ENCODE peak calls at places on chromosomes 16 and 17, in four cellular contexts. Z, I, V and K are unnamed samples. For H3K27me3, the result is how much of the 10 kb centered on the place peaks cover.

GRCh38 chr16:12214509-12214908 is 238.0 kb downstream of the SNX29 start:
- DNase-seq in I (no peak), Z (no peak), V (no peak), K (no peak)

GRCh38 chr16:9115277-9115676 is 23.8 kb downstream of the HAPSTR1 start:
- DNase-seq in I (no peak), Z (no peak), V (no peak), K (no peak)

GRCh38 chr16:53043986-53044571 is 8.6 kb downstream of the CHD9NB start:
- DNase-seq in I (no peak), Z (no peak), V (no peak), K (no peak)

GRCh38 chr16:88884569-88885271 is 18.3 kb upstream of the PABPN1L start:
- DNase-seq in V (no peak), I (no peak), Z (no peak), K (no peak)

GRCh38 chr16:73163238-73163795 is 115.4 kb upstream of the ZFHX3 start:
- DNase-seq in Z (no peak), V (no peak), I (peak), K (no peak)

GRCh38 chr17:2547176-2547575 is 35.5 kb upstream of the METTL16 start:
- DNase-seq in V (no peak), I (peak), Z (no peak), K (no peak)

GRCh38 chr17:50177983-50178834 is 12.4 kb downstream of the SGCA start:
- DNase-seq in V (peak), I (peak), Z (no peak), K (peak)

GRCh38 chr17:42544874-42545283 is 7.8 kb upstream of the HSD17B1 start:
- DNase-seq in Z (no peak), V (no peak), I (no peak), K (no peak)

GRCh38 chr16:10009691-10010090 is 172.5 kb downstream of the GRIN2A start:
- DNase-seq in Z (no peak), I (no peak), V (no peak), K (no peak)

GRCh38 chr17:77794846-77795245 is 163.7 kb upstream of the TNRC6C start:
- DNase-seq in I (no peak), V (no peak), Z (no peak), K (no peak)

DNA sequence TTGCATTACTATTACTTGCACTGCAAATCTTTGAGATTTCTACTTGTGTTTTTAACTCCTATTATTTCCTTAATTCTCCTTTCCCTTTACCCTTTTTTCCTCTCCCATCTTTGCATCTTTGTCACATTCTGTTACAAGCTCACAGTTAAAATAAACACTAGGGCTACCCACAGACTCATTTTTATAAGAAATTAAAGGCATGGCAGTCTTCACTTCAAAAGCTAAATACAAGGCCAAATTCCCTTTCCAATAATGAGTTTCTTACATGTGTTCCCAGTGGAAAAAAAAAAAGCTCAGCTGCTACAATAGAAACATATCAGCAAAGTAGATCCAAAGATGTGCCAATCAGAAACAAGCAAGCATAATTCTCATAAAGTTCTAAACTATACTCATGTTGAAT is 3.7 kb upstream of the BRIP1 start:
- DNase-seq in I (no peak), V (no peak), Z (no peak), K (no peak)
- H3K27me3 ChIP-seq in I (under half), V (under half), Z (under half), K (under half)

DNA sequence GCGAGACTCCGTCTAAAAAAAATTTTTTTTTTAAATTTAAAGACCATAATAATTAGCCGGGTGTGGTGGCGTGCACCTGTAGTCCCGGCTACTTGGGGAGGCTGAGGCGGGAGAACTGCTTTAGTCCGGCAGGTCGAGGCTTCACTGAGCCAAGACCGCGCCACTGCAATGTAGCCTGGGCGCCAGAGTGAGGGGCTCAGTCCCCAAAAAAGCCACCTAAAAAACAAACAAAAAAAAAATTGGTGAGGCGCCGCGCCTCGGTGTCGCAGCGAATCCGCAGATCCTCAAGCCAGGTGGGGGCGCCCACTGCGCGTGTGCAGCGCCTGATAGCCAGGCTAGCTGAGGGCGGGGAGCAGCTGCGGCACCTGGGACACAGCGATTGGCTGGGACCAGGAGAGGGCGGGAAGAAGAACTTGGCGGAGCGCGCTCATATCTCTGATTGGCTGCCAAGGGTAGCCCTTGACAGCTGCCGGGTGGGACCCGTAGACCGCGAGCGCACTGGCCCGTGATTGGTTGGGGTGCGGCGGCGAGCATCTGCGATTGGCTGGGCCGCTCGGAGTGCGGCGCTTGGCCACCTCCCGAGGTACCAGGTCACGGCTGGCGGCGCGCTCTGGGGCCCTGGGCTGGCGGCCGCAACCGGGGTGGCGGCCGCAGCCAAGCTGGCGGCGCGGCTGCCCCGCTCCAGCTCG is 9.0 kb upstream of the CLDN9 start:
- DNase-seq in V (peak), Z (peak), I (peak), K (peak)
- H3K27me3 ChIP-seq in V (under half), Z (under half), I (under half), K (under half)

DNA sequence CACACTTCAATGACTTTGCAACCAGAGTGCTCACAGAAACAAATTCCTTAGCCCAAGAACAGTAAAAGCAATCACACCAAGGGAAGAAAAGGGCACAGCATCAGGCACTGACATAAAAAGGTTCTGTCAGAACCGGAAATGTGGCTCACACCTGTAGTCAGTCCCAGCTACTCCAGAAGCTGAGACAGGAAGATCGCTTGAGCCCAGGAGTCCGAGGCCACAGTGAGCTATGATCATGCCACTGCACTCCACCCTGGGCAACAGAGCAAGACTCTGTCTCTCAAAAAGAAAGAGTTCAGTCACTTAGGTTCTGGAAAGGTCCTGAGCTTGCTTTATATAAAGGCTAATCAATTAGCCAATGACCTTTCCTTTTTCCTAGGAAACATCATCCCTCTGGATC is 22.7 kb downstream of the YWHAE start:
- DNase-seq in Z (no peak), I (no peak), V (no peak), K (no peak)
- H3K27me3 ChIP-seq in Z (under half), I (under half), V (under half), K (under half)

DNA sequence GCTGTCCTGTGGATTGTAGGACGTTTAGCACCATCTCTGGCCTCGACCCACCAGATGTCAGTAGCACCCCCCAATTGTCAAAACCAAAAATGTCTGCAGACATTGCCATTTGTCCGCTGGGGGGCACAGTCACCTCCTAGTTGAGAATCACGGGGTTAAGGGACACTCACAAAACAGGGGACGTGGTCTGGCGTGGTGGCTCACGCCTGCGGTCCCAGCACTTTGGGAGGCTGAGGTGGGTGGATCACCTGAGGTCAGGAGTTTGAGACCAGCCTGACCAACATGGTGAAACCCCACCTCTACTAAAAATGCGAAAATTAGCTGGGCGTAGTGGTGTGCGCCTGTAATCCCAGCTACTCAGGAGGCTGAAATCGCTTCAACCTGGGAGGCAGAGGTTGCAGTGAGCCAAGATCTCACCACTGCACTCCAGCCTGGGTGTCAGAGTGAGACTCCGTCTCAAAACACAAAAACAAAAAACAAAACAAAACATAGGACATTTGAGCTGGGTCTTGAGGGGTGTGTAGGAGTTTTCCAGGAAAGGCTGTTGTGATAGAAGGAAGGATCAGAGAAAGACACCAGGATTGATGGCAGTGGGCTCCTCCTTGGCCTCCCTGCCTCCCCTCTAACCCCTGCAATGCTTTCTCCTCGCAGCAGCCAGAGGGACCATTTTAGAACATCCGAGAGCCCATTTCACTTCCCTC is 171.8 kb upstream of the GSE1 start:
- DNase-seq in I (no peak), V (no peak), Z (no peak), K (no peak)
- H3K27me3 ChIP-seq in I (under half), V (under half), Z (under half), K (under half)

DNA sequence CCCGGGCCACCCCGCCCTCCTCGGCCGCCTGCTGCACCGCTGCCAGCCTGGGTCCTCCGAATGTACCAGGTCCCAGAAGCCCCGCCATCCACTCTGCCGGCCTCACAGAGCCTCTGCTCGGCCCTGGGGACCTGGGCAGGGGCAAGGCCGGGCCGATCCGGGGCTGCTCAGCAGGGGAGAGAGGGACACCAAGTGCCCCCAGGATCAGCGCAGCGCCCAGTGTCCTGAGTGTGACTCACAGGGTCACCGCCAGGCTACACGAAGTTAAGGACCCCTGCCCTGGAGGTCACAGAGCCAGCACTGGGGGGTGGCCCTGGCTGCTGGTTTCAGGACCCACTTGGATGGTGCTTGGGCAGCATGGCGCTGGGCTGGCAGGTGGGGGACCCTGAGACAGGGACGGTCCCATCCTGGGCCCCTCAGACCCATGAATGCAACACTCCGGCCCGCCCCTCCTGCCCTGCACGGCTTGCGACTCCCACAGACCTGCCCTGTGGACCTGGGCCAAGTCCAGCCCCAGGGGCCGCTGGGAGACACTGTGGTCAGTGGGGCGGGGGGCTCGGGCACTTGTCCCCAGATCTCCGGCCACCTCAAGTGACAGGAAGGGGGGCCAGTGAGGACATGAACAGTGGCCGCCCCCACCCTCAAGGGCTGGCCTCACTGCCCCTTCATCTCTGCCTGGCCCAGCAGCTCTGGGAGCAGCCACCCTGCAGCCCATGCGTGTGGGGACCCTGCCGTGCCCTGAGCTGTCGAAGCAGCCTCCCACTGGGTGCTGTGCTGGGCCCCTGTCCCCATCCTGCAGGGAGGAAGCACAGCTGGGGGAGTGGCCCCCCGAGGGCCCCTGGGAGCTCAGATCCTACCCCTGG is 23.2 kb upstream of the SSTR5 start:
- DNase-seq in I (no peak), V (no peak), Z (no peak), K (no peak)
- H3K27me3 ChIP-seq in I (under half), V (under half), Z (under half), K (under half)

GRCh38 chr17:36942031-36942599 is 4.8 kb downstream of the LHX1 start:
- DNase-seq in Z (no peak), V (no peak), I (peak), K (no peak)
- H3K27me3 ChIP-seq in Z (half or more), V (half or more), I (half or more), K (half or more)